ENCODE peak calls at places on chromosome 9, in five cellular contexts. H is T-helper 9 cell, I is KG1, B is Daoy, F is H9. M is an unnamed sample.
A peak's percentile ranks its signal among the peaks of the same experiment; 100 is the strongest.

GRCh38 chr9:105328872-105329728 is 84.6 kb downstream of the SLC44A1 start:
- DNase-seq in H (no peak), I (no peak), B (no peak), F (no peak), M (no peak)

GRCh38 chr9:137670391-137671195 is 51.8 kb downstream of the EHMT1 start:
- DNase-seq in H (no peak), I (no peak), B (no peak), F (peak; percentile 61), M (peak; percentile 72)

GRCh38 chr9:127397722-127398647 is 1.0 kb downstream of the SLC2A8 start:
- DNase-seq in H (peak; percentile 12), I (no peak), B (peak; percentile 67), F (peak; percentile 52), M (peak; percentile 71)

GRCh38 chr9:90905079-90905478 is 103.5 kb downstream of the SYK start:
- DNase-seq in H (no peak), I (no peak), B (no peak), F (no peak), M (no peak)

GRCh38 chr9:89623925-89624420 is 19.2 kb downstream of the GADD45G start:
- DNase-seq in H (no peak), I (no peak), B (no peak), F (no peak), M (no peak)

GRCh38 chr9:28808042-28808441 is 1234.8 kb upstream of the C9orf72 start:
- DNase-seq in H (no peak), I (no peak), B (no peak), F (no peak), M (no peak)

GRCh38 chr9:120935383-120935857 is 8.8 kb upstream of the TRAF1 start:
- DNase-seq in H (no peak), I (peak; percentile 58), B (peak; percentile 98), F (no peak), M (peak; percentile 29)

GRCh38 chr9:89185980-89186379 is 7.4 kb upstream of the SHC3 start:
- DNase-seq in H (no peak), I (no peak), B (peak; percentile 52), F (peak; percentile 61), M (peak; percentile 62)

GRCh38 chr9:98825414-98825813 is 17.9 kb downstream of the GALNT12 start:
- DNase-seq in H (no peak), I (no peak), B (no peak), F (no peak), M (no peak)

GRCh38 chr9:1073497-1073896 is 23.3 kb downstream of the DMRT2 start:
- DNase-seq in H (no peak), I (no peak), B (no peak), F (no peak), M (no peak)

GRCh38 chr9:126838055-126838811 is 22.2 kb upstream of the ZBTB34 start:
- DNase-seq in H (no peak), I (no peak), B (no peak), F (no peak), M (no peak)

GRCh38 chr9:35225677-35226076 is 63.9 kb downstream of the UNC13B start:
- DNase-seq in H (no peak), I (no peak), B (no peak), F (no peak), M (no peak)

GRCh38 chr9:110476251-110476650 is 103.3 kb downstream of the SVEP1 start:
- DNase-seq in H (no peak), I (no peak), B (no peak), F (no peak), M (no peak)

GRCh38 chr9:84235516-84235915 is 105.0 kb downstream of the SLC28A3 start:
- DNase-seq in H (no peak), I (no peak), B (no peak), F (no peak), M (no peak)

GRCh38 chr9:120579139-120579749 is 723 bp downstream of the CDK5RAP2 start:
- DNase-seq in H (no peak), I (no peak), B (peak; percentile 35), F (no peak), M (no peak)

GRCh38 chr9:84371737-84372136 is 31.2 kb upstream of the SLC28A3 start:
- DNase-seq in H (no peak), I (no peak), B (peak; percentile 72), F (no peak), M (no peak)

GRCh38 chr9:112174965-112175795 is at the start of gene SUSD1:
- DNase-seq in H (peak; percentile 31), I (peak; percentile 27), B (peak; percentile 45), F (peak; percentile 52), M (peak; percentile 66)

GRCh38 chr9:137305788-137306545 is 3.9 kb upstream of the NRARP start:
- DNase-seq in H (no peak), I (no peak), B (peak; percentile 57), F (peak; percentile 38), M (no peak)

GRCh38 chr9:121599872-121600585 is 51.4 kb upstream of the DAB2IP start:
- DNase-seq in H (no peak), I (no peak), B (no peak), F (no peak), M (peak; percentile 58)

GRCh38 chr9:75039006-75039405 is 10.9 kb upstream of the CARNMT1 start:
- DNase-seq in H (no peak), I (no peak), B (peak; percentile 17), F (no peak), M (no peak)

GRCh38 chr9:127455299-127455992 is 4.1 kb downstream of the LRSAM1 start:
- DNase-seq in H (no peak), I (peak; percentile 56), B (peak; percentile 39), F (peak; percentile 38), M (no peak)

GRCh38 chr9:133730994-133731715 is 7.0 kb downstream of the SARDH start:
- DNase-seq in H (no peak), I (no peak), B (no peak), F (no peak), M (no peak)

GRCh38 chr9:36781532-36781931 is 208.8 kb downstream of the MELK start:
- DNase-seq in H (no peak), I (no peak), B (peak; percentile 92), F (no peak), M (no peak)

GRCh38 chr9:107710552-107710951 is 221.0 kb upstream of the KLF4 start:
- DNase-seq in H (no peak), I (no peak), B (no peak), F (no peak), M (no peak)

GRCh38 chr9:3960661-3961144 is 339.2 kb downstream of the GLIS3 start:
- DNase-seq in H (no peak), I (no peak), B (peak; percentile 53), F (no peak), M (no peak)

GRCh38 chr9:16147726-16148125 is 594.9 kb downstream of the CCDC171 start:
- DNase-seq in H (no peak), I (no peak), B (no peak), F (no peak), M (no peak)

GRCh38 chr9:20854444-20854843 is 170.4 kb downstream of the FOCAD start:
- DNase-seq in H (no peak), I (no peak), B (no peak), F (no peak), M (no peak)

GRCh38 chr9:33850267-33850629 is 33.3 kb downstream of the UBE2R2 start:
- DNase-seq in H (no peak), I (no peak), B (no peak), F (no peak), M (no peak)

GRCh38 chr9:131398204-131398603 is 4.3 kb downstream of the PRRC2B start:
- DNase-seq in H (peak; percentile 49), I (no peak), B (peak; percentile 42), F (no peak), M (no peak)

GRCh38 chr9:129567842-129568559 is 52.9 kb downstream of the C9orf50 start:
- DNase-seq in H (no peak), I (no peak), B (peak; percentile 56), F (peak; percentile 86), M (peak; percentile 71)

GRCh38 chr9:110008663-110009062 is 199.3 kb downstream of the C9orf152 start:
- DNase-seq in H (no peak), I (no peak), B (no peak), F (no peak), M (no peak)

GRCh38 chr9:16794871-16795639 is 75.4 kb downstream of the BNC2 start:
- DNase-seq in H (no peak), I (no peak), B (peak; percentile 23), F (no peak), M (no peak)

GRCh38 chr9:36399980-36400331 is at the start of gene RNF38:
- DNase-seq in H (no peak), I (no peak), B (no peak), F (no peak), M (no peak)

GRCh38 chr9:131880828-131881227 is 141.0 kb upstream of the RAPGEF1 start:
- DNase-seq in H (no peak), I (no peak), B (no peak), F (no peak), M (no peak)

GRCh38 chr9:86098793-86099694 is at the start of gene GOLM1:
- DNase-seq in H (no peak), I (no peak), B (peak; percentile 80), F (peak; percentile 44), M (peak; percentile 74)

GRCh38 chr9:89379508-89380115 is 61.3 kb downstream of the SECISBP2 start:
- DNase-seq in H (no peak), I (no peak), B (no peak), F (no peak), M (no peak)

GRCh38 chr9:130174920-130175321 is 2.7 kb downstream of the NCS1 start:
- DNase-seq in H (no peak), I (no peak), B (peak; percentile 3), F (no peak), M (no peak)

GRCh38 chr9:89483592-89484474 is 14.1 kb downstream of the SEMA4D start:
- DNase-seq in H (peak; percentile 61), I (peak; percentile 41), B (no peak), F (peak; percentile 23), M (no peak)